ENCODE peak calls at places on chromosomes 11 and 22, in seven cellular contexts. X is spleen, J is left ventricle myocardium inferior, A is mammary epithelial cell, U is cardiac muscle cell, I is lower lobe of right lung, B is OCI-LY7. Y is an unnamed sample.

GRCh38 chr11:8225589-8226036 is 38.1 kb downstream of the LMO1 start:
- DNase-seq in I (peak), X (peak), J (peak), A (no peak), U (peak), B (peak), Y (peak)

GRCh38 chr11:77428598-77428997 is 45.3 kb downstream of the PAK1 start:
- DNase-seq in X (no peak), J (no peak), I (no peak), B (no peak), A (no peak), U (no peak), Y (no peak)

GRCh38 chr11:114160884-114161283 is 101.4 kb downstream of the ZBTB16 start:
- DNase-seq in U (no peak), I (no peak), X (no peak), A (peak), B (no peak), J (no peak), Y (no peak)

GRCh38 chr22:20010307-20011122 is 6.1 kb downstream of the ARVCF start:
- DNase-seq in B (no peak), X (peak), U (no peak), A (peak), J (no peak), I (no peak), Y (no peak)

GRCh38 chr11:130070109-130070828 is 575 bp downstream of the APLP2 start:
- DNase-seq in I (peak), X (peak), A (peak), U (peak), J (peak), B (peak), Y (no peak)

GRCh38 chr22:30127749-30128166 is 47.5 kb downstream of the HORMAD2 start:
- DNase-seq in X (no peak), J (no peak), B (no peak), A (no peak), I (no peak), U (peak), Y (no peak)

GRCh38 chr11:108278954-108279353 is 56.1 kb downstream of the ATM start:
- DNase-seq in U (no peak), B (no peak), X (no peak), A (no peak), J (no peak), I (no peak), Y (no peak)

GRCh38 chr11:77069969-77070582 is 3.3 kb downstream of the CAPN5 start:
- DNase-seq in X (no peak), I (no peak), A (no peak), J (no peak), B (no peak), U (no peak), Y (no peak)

GRCh38 chr11:45108070-45109064 is 38.1 kb upstream of the PRDM11 start:
- DNase-seq in B (no peak), I (no peak), A (no peak), X (no peak), U (no peak), J (no peak), Y (no peak)

GRCh38 chr11:122197055-122197987 is 81.3 kb upstream of the BLID start:
- DNase-seq in A (peak), B (no peak), X (no peak), J (no peak), U (peak), I (no peak), Y (no peak)

GRCh38 chr11:113894421-113894996 is 10.1 kb upstream of the HTR3B start:
- DNase-seq in I (no peak), X (no peak), B (no peak), J (no peak), A (no peak), U (peak), Y (no peak)

GRCh38 chr11:24697722-24698121 is 200.9 kb downstream of the LUZP2 start:
- DNase-seq in U (peak), A (peak), J (no peak), I (no peak), B (no peak), X (no peak), Y (no peak)

GRCh38 chr11:104573431-104573830 is 324.8 kb downstream of the CASP12 start:
- DNase-seq in I (no peak), J (no peak), B (no peak), X (no peak), A (peak), U (peak), Y (no peak)

GRCh38 chr22:32204856-32205722 is at the start of gene RFPL2:
- DNase-seq in X (no peak), B (no peak), A (peak), U (peak), J (no peak), I (peak), Y (peak)

GRCh38 chr22:39514373-39514973 is 5.9 kb upstream of the ATF4 start:
- DNase-seq in J (peak), B (peak), X (no peak), I (peak), U (peak), A (no peak), Y (peak)

GRCh38 chr22:45179276-45180049 is 15.7 kb downstream of the NUP50 start:
- DNase-seq in J (no peak), X (no peak), U (no peak), I (no peak), B (no peak), A (no peak), Y (no peak)

GRCh38 chr22:38167988-38168407 is 13.6 kb downstream of the PLA2G6 start:
- DNase-seq in X (no peak), J (peak), I (no peak), U (peak), A (peak), B (no peak), Y (peak)

GRCh38 chr22:37862570-37863325 is 13.5 kb downstream of the EIF3L start:
- DNase-seq in J (no peak), I (no peak), A (no peak), B (no peak), U (no peak), X (no peak), Y (no peak)

GRCh38 chr11:17734986-17735822 is 623 bp downstream of the KCNC1 start:
- DNase-seq in I (peak), J (peak), X (peak), A (peak), B (no peak), U (peak), Y (peak)

GRCh38 chr11:46291441-46292143 is 14.1 kb downstream of the CREB3L1 start:
- DNase-seq in I (no peak), J (no peak), U (peak), A (no peak), X (no peak), B (no peak), Y (no peak)

GRCh38 chr22:36629320-36629719 is 74.2 kb downstream of the CACNG2 start:
- DNase-seq in X (no peak), B (no peak), I (no peak), J (no peak), A (no peak), U (no peak), Y (no peak)

GRCh38 chr11:1597981-1598380 is at the start of gene KRTAP5-2:
- DNase-seq in X (peak), J (no peak), U (no peak), B (no peak), A (no peak), I (no peak), Y (no peak)

GRCh38 chr22:49641770-49642313 is 185.8 kb downstream of the BRD1 start:
- DNase-seq in A (no peak), B (no peak), I (no peak), X (no peak), U (no peak), J (no peak), Y (no peak)

GRCh38 chr11:60193687-60194433 is 11.0 kb upstream of the MS4A6A start:
- DNase-seq in A (peak), X (no peak), B (peak), J (no peak), U (peak), I (no peak), Y (no peak)

GRCh38 chr11:112694813-112695212 is 266.4 kb upstream of the NCAM1 start:
- DNase-seq in U (peak), X (no peak), I (no peak), B (no peak), A (peak), J (no peak), Y (no peak)

GRCh38 chr11:75497788-75498404 is 27.8 kb downstream of the GDPD5 start:
- DNase-seq in A (no peak), X (no peak), U (no peak), B (no peak), I (no peak), J (no peak), Y (no peak)

GRCh38 chr22:37807410-37808293 is at the start of gene GCAT:
- DNase-seq in X (peak), A (peak), U (peak), I (peak), J (peak), B (peak), Y (peak)

GRCh38 chr11:279966-280761 is 2.0 kb downstream of the NLRP6 start:
- DNase-seq in U (peak), A (peak), X (peak), B (no peak), I (peak), J (no peak), Y (no peak)

GRCh38 chr11:43410394-43410793 is 51.7 kb downstream of the TTC17 start:
- DNase-seq in J (no peak), U (no peak), I (no peak), B (no peak), X (no peak), A (no peak), Y (no peak)

GRCh38 chr11:28860898-28861297 is 752.7 kb downstream of the METTL15 start:
- DNase-seq in U (peak), B (no peak), X (no peak), J (no peak), I (no peak), A (peak), Y (no peak)

GRCh38 chr11:19511066-19511412 is 201.6 kb upstream of the NAV2 start:
- DNase-seq in X (no peak), A (no peak), U (no peak), B (no peak), J (no peak), I (no peak), Y (no peak)

GRCh38 chr11:72577271-72577681 is 96.9 kb downstream of the PDE2A start:
- DNase-seq in B (no peak), I (peak), U (no peak), X (peak), A (no peak), J (no peak), Y (no peak)

GRCh38 chr11:6703247-6704063 is 20.3 kb upstream of the MRPL17 start:
- DNase-seq in B (peak), U (peak), X (no peak), J (peak), I (no peak), A (peak), Y (no peak)

GRCh38 chr22:35631597-35631996 is 14.5 kb upstream of the MB start:
- DNase-seq in U (peak), B (peak), A (peak), I (peak), X (peak), J (no peak), Y (no peak)

GRCh38 chr11:128470081-128470480 is 117.3 kb downstream of the ETS1 start:
- DNase-seq in X (no peak), U (no peak), I (no peak), J (no peak), A (no peak), B (peak), Y (no peak)

GRCh38 chr11:69461272-69461962 is 20.0 kb upstream of the LINC01488 start:
- DNase-seq in B (no peak), I (no peak), J (peak), A (no peak), X (peak), U (no peak), Y (no peak)

GRCh38 chr11:69459848-69460539 is 21.5 kb upstream of the LINC01488 start:
- DNase-seq in A (no peak), B (no peak), I (peak), X (no peak), U (no peak), J (no peak), Y (no peak)

GRCh38 chr11:69462106-69463045 is 19.1 kb upstream of the LINC01488 start:
- DNase-seq in B (no peak), U (peak), I (peak), A (no peak), X (peak), J (peak), Y (no peak)

GRCh38 chr11:69463181-69463891 is 18.1 kb upstream of the LINC01488 start:
- DNase-seq in A (no peak), U (peak), I (peak), B (no peak), X (peak), J (peak), Y (no peak)

GRCh38 chr11:69460540-69461257 is 20.8 kb upstream of the LINC01488 start:
- DNase-seq in U (peak), B (no peak), X (peak), A (peak), J (no peak), I (peak), Y (no peak)
- H3K27ac ChIP-seq in U (no peak), B (no peak), X (no peak), A (peak), J (peak), I (peak), Y (no peak)

GRCh38 chr11:117750916-117751773 is 45.9 kb downstream of the DSCAML1 start:
- DNase-seq in X (peak), A (no peak), U (no peak), I (no peak), B (no peak), J (no peak), Y (no peak)

GRCh38 chr11:117750357-117750756 is 46.7 kb downstream of the DSCAML1 start:
- DNase-seq in U (no peak), A (no peak), B (no peak), X (peak), I (no peak), J (no peak), Y (no peak)

GRCh38 chr11:117748771-117749540 is 48.1 kb downstream of the DSCAML1 start:
- DNase-seq in J (no peak), I (no peak), X (peak), A (no peak), U (no peak), B (no peak), Y (no peak)

GRCh38 chr11:117747892-117748291 is 49.1 kb downstream of the DSCAML1 start:
- DNase-seq in U (no peak), J (no peak), A (no peak), I (no peak), B (no peak), X (no peak), Y (no peak)

DNA sequence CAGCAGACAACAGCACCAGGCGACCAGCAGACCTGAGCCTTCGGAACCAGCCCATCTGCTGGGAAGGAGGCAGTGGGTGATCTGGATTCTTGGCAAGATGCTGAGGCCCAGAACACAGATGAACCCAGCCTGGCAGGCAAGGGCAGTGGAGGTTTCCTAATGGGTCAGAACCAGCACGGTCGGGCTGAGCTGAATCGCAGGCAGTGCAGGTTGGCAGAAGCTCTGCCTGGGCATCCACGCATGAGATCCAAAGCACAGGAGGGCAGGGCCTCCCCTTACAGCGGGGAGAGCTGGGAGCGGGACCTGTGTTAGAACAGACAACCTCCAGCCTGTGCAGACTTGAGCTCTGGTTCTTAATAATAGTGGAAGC is 47.5 kb downstream of the DSCAML1 start:
- DNase-seq in I (no peak), X (peak), A (no peak), U (no peak), J (no peak), B (no peak), Y (no peak)
- H3K27ac ChIP-seq in I (no peak), X (no peak), A (no peak), U (no peak), J (no peak), B (no peak), Y (peak)

GRCh38 chr22:40605676-40606250 is 30.8 kb downstream of the MRTFA start:
- DNase-seq in U (peak), A (no peak), I (no peak), J (no peak), B (no peak), X (no peak), Y (no peak)
- H3K27ac ChIP-seq in U (no peak), A (peak), I (no peak), J (peak), B (no peak), X (no peak), Y (no peak)

DNA sequence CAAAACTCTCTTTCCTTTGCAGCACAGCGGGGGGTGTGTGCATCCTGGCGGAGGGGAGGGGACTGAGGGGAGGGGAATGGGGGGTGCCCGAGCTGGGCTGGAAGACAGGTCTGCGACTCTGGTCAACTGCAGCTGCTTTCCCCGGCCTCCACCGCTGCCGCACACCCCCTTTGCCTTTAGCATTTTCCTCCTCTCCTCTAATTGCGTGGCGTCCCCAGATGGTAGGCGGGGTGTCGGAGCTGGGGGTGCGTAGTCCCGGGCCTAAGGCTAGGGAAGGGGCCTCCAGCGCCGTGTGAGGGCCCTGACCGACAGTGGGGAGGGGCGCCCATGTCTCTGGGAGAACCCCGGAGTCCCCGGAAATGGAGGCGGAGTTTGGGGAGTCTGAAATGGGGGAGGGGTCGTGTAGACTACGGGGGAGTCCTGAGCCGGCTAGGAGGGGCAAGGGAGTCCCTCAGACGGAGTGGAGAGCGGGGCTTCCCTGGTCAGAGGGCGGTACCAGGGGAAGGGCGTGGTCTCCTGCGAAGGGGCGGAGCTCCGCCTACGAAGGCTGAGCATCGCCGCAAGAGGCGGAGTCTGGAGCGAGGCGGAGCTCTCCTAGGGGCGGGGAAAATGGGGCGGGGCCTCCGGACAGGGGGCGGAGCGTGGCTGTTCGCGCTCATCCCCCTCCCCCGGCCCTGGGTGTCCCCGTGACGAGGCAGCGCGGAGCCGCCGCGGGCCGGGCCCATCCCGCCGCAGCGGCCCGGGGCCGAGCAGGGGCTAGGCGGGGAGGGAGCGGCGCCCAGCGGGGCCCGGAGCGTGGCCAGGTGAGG is at the start of gene PELI3:
- DNase-seq in B (peak), A (peak), I (peak), X (peak), J (peak), U (peak), Y (peak)
- H3K27ac ChIP-seq in B (peak), A (no peak), I (peak), X (peak), J (peak), U (peak), Y (peak)

GRCh38 chr11:115965754-115966504 is 461.7 kb upstream of the CADM1 start:
- DNase-seq in I (peak), J (no peak), B (no peak), U (no peak), X (no peak), A (no peak), Y (no peak)
- H3K27ac ChIP-seq in I (no peak), J (no peak), B (no peak), U (no peak), X (no peak), A (no peak), Y (no peak)

DNA sequence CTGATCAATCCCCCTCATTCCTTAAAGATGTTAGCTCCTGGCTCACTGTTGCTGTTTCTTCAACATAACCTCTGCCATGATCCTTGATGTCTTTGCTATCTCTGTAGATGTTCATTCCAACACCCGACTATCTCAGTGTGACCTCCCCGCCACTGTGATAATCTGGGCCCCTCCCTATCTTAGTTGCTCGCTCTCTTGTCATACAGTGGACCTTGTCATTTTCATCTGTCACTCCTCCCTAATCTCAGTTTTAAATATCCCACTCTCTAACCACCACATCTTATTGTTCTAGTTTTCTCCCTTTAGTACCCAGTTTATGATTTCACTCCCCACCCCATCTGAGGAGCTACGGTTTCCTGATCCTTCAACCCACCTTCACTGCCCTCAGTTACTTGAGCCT is 379.2 kb downstream of the SOX6 start:
- DNase-seq in B (no peak), X (no peak), A (no peak), U (no peak), J (no peak), I (no peak), Y (no peak)
- H3K27ac ChIP-seq in B (no peak), X (no peak), A (no peak), U (no peak), J (no peak), I (no peak), Y (no peak)

GRCh38 chr11:65573391-65574146 is 1.2 kb downstream of the FAM89B start:
- DNase-seq in B (peak), U (no peak), X (peak), I (no peak), A (no peak), J (no peak), Y (no peak)

GRCh38 chr11:65575568-65576231 is at the start of gene EHBP1L1:
- DNase-seq in B (peak), X (peak), U (peak), I (peak), J (peak), A (peak), Y (peak)

GRCh38 chr11:65572356-65573043 is at the start of gene FAM89B:
- DNase-seq in I (peak), A (peak), B (peak), X (peak), U (peak), J (peak), Y (no peak)

GRCh38 chr11:65574963-65575567 is 788 bp upstream of the EHBP1L1 start:
- DNase-seq in X (peak), U (no peak), B (peak), A (no peak), J (no peak), I (no peak), Y (no peak)

DNA sequence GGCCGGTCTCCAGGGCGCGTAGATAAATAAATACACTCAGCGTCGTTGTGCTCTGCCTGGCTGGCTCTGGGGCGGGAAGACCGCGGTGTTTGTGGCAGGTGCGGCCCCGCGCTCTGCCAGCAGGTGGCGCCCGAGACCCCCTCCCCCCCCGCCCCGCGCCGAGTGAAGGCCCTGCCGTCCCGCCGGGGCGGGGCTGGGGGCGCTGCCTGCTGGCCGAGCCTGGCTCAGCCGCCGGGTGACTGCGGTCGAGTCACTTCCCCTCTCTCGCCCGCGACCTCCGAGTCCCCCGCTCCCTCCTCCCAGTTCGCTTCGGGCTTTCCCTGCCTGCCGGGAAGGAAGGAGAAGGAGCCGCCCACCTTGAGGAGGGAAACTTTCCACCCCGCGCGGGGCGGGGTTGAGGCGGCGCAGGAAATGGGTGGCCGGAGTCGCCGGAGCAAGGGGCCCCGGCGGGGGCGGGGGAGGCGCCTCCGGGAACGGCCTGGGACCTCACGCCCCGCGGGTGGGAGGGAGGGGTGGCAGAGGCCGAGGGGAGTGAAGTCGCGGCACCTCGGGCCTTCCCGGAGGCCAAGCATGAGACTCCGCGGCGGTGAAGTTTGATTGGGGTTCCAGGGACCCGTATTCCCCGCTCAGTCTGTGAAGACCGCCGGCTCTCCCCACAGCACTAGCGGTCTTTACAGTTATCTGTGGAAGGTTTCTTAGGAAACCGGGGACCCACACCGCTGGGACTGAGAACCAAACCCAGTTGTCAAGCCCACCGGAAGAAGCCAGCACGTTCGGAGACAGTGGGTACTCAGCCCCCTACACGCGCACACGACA is 1.5 kb upstream of the EHBP1L1 start:
- DNase-seq in I (peak), U (peak), J (peak), B (peak), A (peak), X (peak), Y (peak)
- H3K27ac ChIP-seq in I (peak), U (no peak), J (peak), B (peak), A (no peak), X (peak), Y (peak)